ENCODE peak calls at places on chromosomes 13 and 19, in six cellular contexts. Q, L, Y, X, A and H are unnamed samples.

GRCh38 chr13:26957163-26957562 is 196.6 kb upstream of the GPR12 start:
- DNase-seq in Y (no peak), Q (no peak), A (no peak), L (no peak), X (peak; percentile 4), H (peak; percentile 51)

GRCh38 chr13:42065414-42065813 is 17.0 kb downstream of the DGKH start:
- DNase-seq in Y (no peak), A (no peak), L (no peak), X (no peak), Q (no peak), H (no peak)

GRCh38 chr13:73428137-73428536 is 369.3 kb downstream of the KLF5 start:
- DNase-seq in A (peak; percentile 77), Q (peak; percentile 28), L (peak; percentile 84), Y (peak; percentile 81), X (no peak), H (no peak)

GRCh38 chr13:100269837-100270236 is 180.9 kb downstream of the PCCA start:
- DNase-seq in L (peak; percentile 27), A (no peak), Q (no peak), Y (no peak), X (no peak), H (no peak)

GRCh38 chr13:48728226-48728625 is 74.5 kb downstream of the CYSLTR2 start:
- DNase-seq in X (no peak), Y (no peak), Q (no peak), L (no peak), A (no peak), H (no peak)

GRCh38 chr13:33277946-33278345 is 7.6 kb downstream of the STARD13 start:
- DNase-seq in A (no peak), X (no peak), L (no peak), Y (no peak), Q (no peak), H (no peak)

GRCh38 chr19:18802354-18802753 is 11.2 kb upstream of the COMP start:
- DNase-seq in X (peak; percentile 22), L (no peak), A (peak; percentile 4), Q (no peak), Y (no peak), H (peak; percentile 72)

GRCh38 chr13:32390048-32390447 is 37.9 kb downstream of the N4BP2L1 start:
- DNase-seq in X (no peak), A (no peak), Q (no peak), L (no peak), Y (no peak), H (no peak)

GRCh38 chr13:50521750-50522149 is 321.7 kb downstream of the DLEU7 start:
- DNase-seq in Y (no peak), A (peak; percentile 54), L (no peak), Q (no peak), X (peak; percentile 1), H (peak; percentile 72)

GRCh38 chr13:82693607-82694006 is 1188.7 kb downstream of the SLITRK1 start:
- DNase-seq in X (no peak), Q (no peak), L (no peak), Y (no peak), A (no peak), H (no peak)

GRCh38 chr13:77299587-77299986 is 27.3 kb downstream of the MYCBP2 start:
- DNase-seq in L (no peak), A (no peak), X (no peak), Q (no peak), Y (no peak), H (no peak)

GRCh38 chr19:47005164-47005641 is 14.4 kb upstream of the NPAS1 start:
- DNase-seq in Y (no peak), L (no peak), Q (no peak), X (no peak), A (no peak), H (no peak)

GRCh38 chr13:111255228-111255790 is 65.1 kb upstream of the TEX29 start:
- DNase-seq in Y (no peak), A (no peak), Q (no peak), X (no peak), L (no peak), H (no peak)

GRCh38 chr13:32585625-32586021 is 629 bp upstream of the PDS5B start:
- DNase-seq in L (peak; percentile 3), X (peak; percentile 19), Q (peak; percentile 1), Y (no peak), A (peak; percentile 7), H (peak; percentile 48)

GRCh38 chr19:13262450-13262849 is 112.2 kb downstream of the IER2 start:
- DNase-seq in Y (no peak), X (peak; percentile 69), A (peak; percentile 72), Q (no peak), L (peak; percentile 88), H (peak; percentile 85)

GRCh38 chr19:16268676-16269319 is 55.8 kb upstream of the KLF2 start:
- DNase-seq in L (no peak), Y (no peak), X (no peak), Q (no peak), A (no peak), H (no peak)

GRCh38 chr19:52473655-52474350 is 20.4 kb downstream of the ZNF578 start:
- DNase-seq in Q (no peak), X (peak; percentile 13), A (no peak), L (peak; percentile 7), Y (no peak), H (no peak)

GRCh38 chr19:49423985-49424303 is 703 bp upstream of the PTH2 start:
- DNase-seq in Y (no peak), L (no peak), Q (no peak), A (no peak), X (no peak), H (no peak)

GRCh38 chr19:47351545-47351944 is 2.4 kb downstream of the DHX34 start:
- DNase-seq in A (no peak), L (peak; percentile 37), X (peak; percentile 54), Y (peak; percentile 41), Q (no peak), H (peak; percentile 76)

GRCh38 chr19:28493881-28494280 is 719.1 kb downstream of the UQCRFS1 start:
- DNase-seq in Y (no peak), X (no peak), L (no peak), Q (no peak), A (no peak), H (no peak)

GRCh38 chr13:103941506-103942148 is 875.4 kb upstream of the SLC10A2 start:
- DNase-seq in A (no peak), Y (no peak), L (no peak), X (no peak), Q (no peak), H (no peak)

GRCh38 chr19:15154002-15154612 is 46.7 kb downstream of the NOTCH3 start:
- DNase-seq in A (peak; percentile 63), X (peak; percentile 55), L (peak; percentile 74), Q (peak; percentile 64), Y (peak; percentile 37), H (peak; percentile 85)

GRCh38 chr13:110771194-110771593 is 57.7 kb downstream of the ING1 start:
- DNase-seq in X (no peak), A (no peak), Y (no peak), L (no peak), Q (no peak), H (no peak)

GRCh38 chr13:110471833-110472162 is 89.7 kb downstream of the RAB20 start:
- DNase-seq in X (peak; percentile 79), A (no peak), Y (no peak), Q (no peak), L (no peak), H (peak; percentile 94)

DNA sequence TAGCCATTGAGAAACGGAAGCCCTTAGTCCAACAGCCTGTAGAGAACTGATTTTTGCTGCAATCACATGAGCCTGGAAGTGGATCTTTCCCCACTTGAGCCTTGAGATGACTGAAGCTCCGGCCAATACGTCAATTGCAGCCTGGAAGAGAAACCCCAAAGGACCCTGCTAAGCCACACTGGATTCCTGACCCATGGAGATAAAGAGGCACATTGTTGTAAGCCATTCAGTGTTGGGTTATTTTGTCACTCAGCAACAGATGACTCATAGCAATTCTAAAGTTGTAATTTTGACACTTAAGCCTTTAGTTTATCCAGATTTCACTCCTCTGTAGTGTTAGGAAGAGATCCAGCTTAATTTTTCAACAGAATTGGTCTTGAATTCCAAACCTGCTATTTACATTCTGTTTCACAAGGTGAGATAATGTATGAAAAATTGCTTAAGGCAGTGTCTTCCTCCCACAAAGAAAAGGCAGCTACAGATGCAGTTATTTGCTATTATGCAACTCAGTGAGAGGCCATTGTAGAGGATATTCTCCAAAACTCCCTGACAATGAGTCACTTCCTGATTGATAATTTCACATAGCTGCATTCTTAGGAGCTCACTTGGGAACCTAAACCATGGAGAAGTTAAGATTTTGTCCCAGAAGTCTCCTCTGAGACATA is 59.4 kb upstream of the TSHZ3 start:
- DNase-seq in Q (no peak), L (peak; percentile 36), A (peak; percentile 38), Y (no peak), X (no peak), H (no peak)
- H3K9me2 ChIP-seq in Q (no peaks in the 10 kb centered on the region), L (no peaks in the 10 kb centered on the region), A (no peaks in the 10 kb centered on the region), Y (no peaks in the 10 kb centered on the region), X (no peaks in the 10 kb centered on the region), H (no peaks in the 10 kb centered on the region)

DNA sequence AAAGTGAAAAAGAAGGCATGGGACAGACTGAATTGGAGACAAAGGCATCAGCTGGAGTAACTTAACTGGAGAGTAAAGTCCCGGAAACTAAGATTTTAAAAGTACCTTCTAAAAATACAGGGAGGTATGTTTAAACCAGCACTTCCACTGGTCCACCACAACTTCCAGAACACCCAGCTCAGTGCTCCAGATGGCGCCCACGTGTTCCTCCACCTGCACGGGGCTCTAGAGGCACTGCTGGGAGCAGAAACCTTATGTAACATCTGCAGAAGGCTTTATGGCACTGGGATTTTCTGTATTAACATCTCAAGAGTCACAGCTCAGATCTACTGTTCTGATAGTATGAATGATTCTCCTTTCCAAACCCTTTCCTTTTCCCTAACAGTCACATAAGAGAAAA is 252.1 kb downstream of the DCLK1 start:
- DNase-seq in Q (no peak), A (no peak), L (no peak), Y (no peak), X (no peak), H (no peak)
- H3K9me2 ChIP-seq in Q (no peaks in the 10 kb centered on the region), A (no peaks in the 10 kb centered on the region), L (no peaks in the 10 kb centered on the region), Y (no peaks in the 10 kb centered on the region), X (no peaks in the 10 kb centered on the region), H (no peaks in the 10 kb centered on the region)

GRCh38 chr13:37886879-37887278 is 17.3 kb upstream of the TRPC4 start:
- DNase-seq in Q (no peak), X (no peak), A (no peak), L (no peak), Y (no peak), H (no peak)
- H3K9me2 ChIP-seq in Q (no peaks in the 10 kb centered on the region), X (no peaks in the 10 kb centered on the region), A (no peaks in the 10 kb centered on the region), L (no peaks in the 10 kb centered on the region), Y (no peaks in the 10 kb centered on the region), H (peaks cover 2% of the 10 kb centered on the region)

DNA sequence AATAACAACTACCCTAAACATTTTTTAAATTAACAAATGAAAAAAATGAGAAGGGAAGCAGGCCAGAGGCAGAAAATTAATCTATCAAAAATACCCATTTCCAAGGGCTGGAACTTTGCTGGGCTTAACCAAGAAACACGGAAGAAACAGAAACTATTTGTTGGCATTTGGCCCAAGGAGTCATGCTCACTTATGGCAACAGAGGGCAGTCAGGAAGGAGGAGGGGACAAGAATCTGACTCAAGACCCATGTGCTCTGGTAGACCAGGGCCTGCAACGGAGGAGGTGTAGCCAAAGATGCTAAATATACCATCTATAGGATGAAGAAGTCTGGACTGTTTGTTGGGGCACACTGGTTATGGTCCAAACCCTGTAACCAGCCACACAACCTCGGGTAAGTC is 496.7 kb downstream of the COG6 start:
- DNase-seq in L (peak; percentile 67), Y (peak; percentile 54), Q (no peak), A (no peak), X (no peak), H (no peak)
- H3K9me2 ChIP-seq in L (no peaks in the 10 kb centered on the region), Y (no peaks in the 10 kb centered on the region), Q (no peaks in the 10 kb centered on the region), A (no peaks in the 10 kb centered on the region), X (no peaks in the 10 kb centered on the region), H (no peaks in the 10 kb centered on the region)